ENCODE peak calls at places on chromosome 12, in five cellular contexts. One of them, this sample, is unnamed.

GRCh38 chr12:27709932-27710591 is 570 bp upstream of the MRPS35 start:
- DNase-seq in heart left ventricle: no peak
- DNase-seq in AG09309: no peak
- DNase-seq in heart right ventricle: no peak
- DNase-seq in cardiac muscle cell: peak; percentile 68
- DNase-seq in this sample: peak; percentile 72

GRCh38 chr12:99978152-99978551 is 6.6 kb downstream of the ANKS1B start:
- DNase-seq in heart left ventricle: no peak
- DNase-seq in AG09309: no peak
- DNase-seq in heart right ventricle: no peak
- DNase-seq in cardiac muscle cell: no peak
- DNase-seq in this sample: no peak

GRCh38 chr12:63093711-63094110 is 57.3 kb downstream of the AVPR1A start:
- DNase-seq in heart left ventricle: no peak
- DNase-seq in AG09309: no peak
- DNase-seq in heart right ventricle: no peak
- DNase-seq in cardiac muscle cell: no peak
- DNase-seq in this sample: no peak

GRCh38 chr12:123269980-123270379 is 1.7 kb downstream of the CDK2AP1 start:
- DNase-seq in heart left ventricle: no peak
- DNase-seq in AG09309: no peak
- DNase-seq in heart right ventricle: no peak
- DNase-seq in cardiac muscle cell: no peak
- DNase-seq in this sample: no peak

GRCh38 chr12:98253207-98253606 is 262.2 kb upstream of the TMPO start:
- DNase-seq in heart left ventricle: no peak
- DNase-seq in AG09309: no peak
- DNase-seq in heart right ventricle: no peak
- DNase-seq in cardiac muscle cell: no peak
- DNase-seq in this sample: no peak

GRCh38 chr12:81644503-81644902 is 114.6 kb downstream of the PPFIA2 start:
- DNase-seq in heart left ventricle: no peak
- DNase-seq in AG09309: no peak
- DNase-seq in heart right ventricle: no peak
- DNase-seq in cardiac muscle cell: peak; percentile 67
- DNase-seq in this sample: peak; percentile 71

GRCh38 chr12:129716825-129717224 is 187.0 kb downstream of the TMEM132D start:
- DNase-seq in heart left ventricle: no peak
- DNase-seq in AG09309: no peak
- DNase-seq in heart right ventricle: no peak
- DNase-seq in cardiac muscle cell: no peak
- DNase-seq in this sample: no peak

GRCh38 chr12:5599378-5599777 is 167.5 kb downstream of the NTF3 start:
- DNase-seq in heart left ventricle: no peak
- DNase-seq in AG09309: no peak
- DNase-seq in heart right ventricle: no peak
- DNase-seq in cardiac muscle cell: no peak
- DNase-seq in this sample: no peak

GRCh38 chr12:34625116-34625515 is 602.8 kb downstream of the ALG10 start:
- DNase-seq in heart left ventricle: no peak
- DNase-seq in AG09309: no peak
- DNase-seq in heart right ventricle: no peak
- DNase-seq in cardiac muscle cell: no peak
- DNase-seq in this sample: no peak

GRCh38 chr12:127260531-127260930 is 1006.4 kb upstream of the TMEM132C start:
- DNase-seq in heart left ventricle: no peak
- DNase-seq in AG09309: no peak
- DNase-seq in heart right ventricle: no peak
- DNase-seq in cardiac muscle cell: no peak
- DNase-seq in this sample: peak; percentile 47

GRCh38 chr12:22082190-22082701 is 36.2 kb downstream of the CMAS start:
- DNase-seq in heart left ventricle: no peak
- DNase-seq in AG09309: no peak
- DNase-seq in heart right ventricle: no peak
- DNase-seq in cardiac muscle cell: peak; percentile 2
- DNase-seq in this sample: no peak

GRCh38 chr12:62813031-62813829 is 121.7 kb downstream of the PPM1H start:
- DNase-seq in heart left ventricle: peak; percentile 52
- DNase-seq in AG09309: peak; percentile 28
- DNase-seq in heart right ventricle: peak; percentile 62
- DNase-seq in cardiac muscle cell: peak; percentile 87
- DNase-seq in this sample: peak; percentile 69

GRCh38 chr12:108337235-108338223 is 1.6 kb downstream of the CMKLR1 start:
- DNase-seq in heart left ventricle: peak; percentile 25
- DNase-seq in AG09309: no peak
- DNase-seq in heart right ventricle: no peak
- DNase-seq in cardiac muscle cell: peak; percentile 42
- DNase-seq in this sample: peak; percentile 12

GRCh38 chr12:72511493-72511892 is 239.3 kb downstream of the TRHDE start:
- DNase-seq in heart left ventricle: no peak
- DNase-seq in AG09309: no peak
- DNase-seq in heart right ventricle: no peak
- DNase-seq in cardiac muscle cell: no peak
- DNase-seq in this sample: no peak

GRCh38 chr12:45284096-45284901 is 68.4 kb downstream of the ANO6 start:
- DNase-seq in heart left ventricle: no peak
- DNase-seq in AG09309: no peak
- DNase-seq in heart right ventricle: no peak
- DNase-seq in cardiac muscle cell: peak; percentile 78
- DNase-seq in this sample: peak; percentile 73

GRCh38 chr12:110688446-110689001 is 391 bp downstream of the HVCN1 start:
- DNase-seq in heart left ventricle: peak; percentile 29
- DNase-seq in AG09309: no peak
- DNase-seq in heart right ventricle: no peak
- DNase-seq in cardiac muscle cell: no peak
- DNase-seq in this sample: no peak

GRCh38 chr12:105860556-105861207 is 278.1 kb downstream of the NUAK1 start:
- DNase-seq in heart left ventricle: no peak
- DNase-seq in AG09309: no peak
- DNase-seq in heart right ventricle: no peak
- DNase-seq in cardiac muscle cell: no peak
- DNase-seq in this sample: no peak

GRCh38 chr12:105334568-105334967 is 4.1 kb downstream of the C12orf75 start:
- DNase-seq in heart left ventricle: no peak
- DNase-seq in AG09309: no peak
- DNase-seq in heart right ventricle: no peak
- DNase-seq in cardiac muscle cell: no peak
- DNase-seq in this sample: peak; percentile 67

GRCh38 chr12:49052451-49053208 is 8.0 kb downstream of the KMT2D start:
- DNase-seq in heart left ventricle: no peak
- DNase-seq in AG09309: no peak
- DNase-seq in heart right ventricle: no peak
- DNase-seq in cardiac muscle cell: no peak
- DNase-seq in this sample: no peak

GRCh38 chr12:49296836-49297694 is 2.1 kb downstream of the PRPH start:
- DNase-seq in heart left ventricle: no peak
- DNase-seq in AG09309: no peak
- DNase-seq in heart right ventricle: no peak
- DNase-seq in cardiac muscle cell: no peak
- DNase-seq in this sample: no peak

DNA sequence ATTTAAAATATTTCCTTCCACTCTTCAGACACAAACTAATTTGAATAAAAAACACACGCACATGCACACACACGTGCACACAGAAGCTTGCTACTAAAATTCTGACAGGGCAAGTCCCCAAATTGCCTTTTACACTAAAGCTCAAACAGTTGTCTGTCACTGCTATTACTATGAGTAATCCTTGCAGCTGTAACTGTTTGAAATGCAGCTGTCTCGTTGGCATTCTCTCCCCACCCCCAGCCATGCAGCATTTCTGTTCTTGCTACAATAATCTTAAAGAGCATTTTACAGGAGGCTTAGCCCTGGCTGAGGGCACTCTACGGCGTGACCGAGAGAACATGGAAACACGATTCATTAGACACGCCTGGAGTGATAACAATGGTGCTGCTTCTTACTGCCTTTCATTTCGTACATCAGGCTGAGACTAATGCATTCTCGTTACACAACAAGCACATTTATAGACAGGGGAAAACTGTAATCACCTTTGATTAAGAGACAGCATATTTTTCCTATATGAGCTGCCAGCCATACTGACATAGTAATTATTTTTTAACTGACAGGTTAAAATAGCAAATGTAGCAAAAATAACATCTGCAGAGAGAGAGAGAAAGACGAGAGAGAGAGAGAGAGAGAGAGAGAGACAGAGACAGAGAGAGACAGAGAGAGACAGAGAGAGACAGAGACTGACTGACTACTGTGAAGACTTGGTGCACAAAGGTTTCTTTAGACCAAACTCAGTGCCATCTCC is 153.8 kb downstream of the MED13L start:
- DNase-seq in heart left ventricle: peak; percentile 18
- DNase-seq in AG09309: no peak
- DNase-seq in heart right ventricle: no peak
- DNase-seq in cardiac muscle cell: peak; percentile 59
- DNase-seq in this sample: peak; percentile 65
- H3K4me3 ChIP-seq in heart left ventricle: no peak overlapping the region
- H3K4me3 ChIP-seq in AG09309: no peak overlapping the region
- H3K4me3 ChIP-seq in heart right ventricle: peak overlapping the region; percentile 32
- H3K4me3 ChIP-seq in cardiac muscle cell: no peak overlapping the region
- H3K4me3 ChIP-seq in this sample: peak overlapping the region; percentile 15

DNA sequence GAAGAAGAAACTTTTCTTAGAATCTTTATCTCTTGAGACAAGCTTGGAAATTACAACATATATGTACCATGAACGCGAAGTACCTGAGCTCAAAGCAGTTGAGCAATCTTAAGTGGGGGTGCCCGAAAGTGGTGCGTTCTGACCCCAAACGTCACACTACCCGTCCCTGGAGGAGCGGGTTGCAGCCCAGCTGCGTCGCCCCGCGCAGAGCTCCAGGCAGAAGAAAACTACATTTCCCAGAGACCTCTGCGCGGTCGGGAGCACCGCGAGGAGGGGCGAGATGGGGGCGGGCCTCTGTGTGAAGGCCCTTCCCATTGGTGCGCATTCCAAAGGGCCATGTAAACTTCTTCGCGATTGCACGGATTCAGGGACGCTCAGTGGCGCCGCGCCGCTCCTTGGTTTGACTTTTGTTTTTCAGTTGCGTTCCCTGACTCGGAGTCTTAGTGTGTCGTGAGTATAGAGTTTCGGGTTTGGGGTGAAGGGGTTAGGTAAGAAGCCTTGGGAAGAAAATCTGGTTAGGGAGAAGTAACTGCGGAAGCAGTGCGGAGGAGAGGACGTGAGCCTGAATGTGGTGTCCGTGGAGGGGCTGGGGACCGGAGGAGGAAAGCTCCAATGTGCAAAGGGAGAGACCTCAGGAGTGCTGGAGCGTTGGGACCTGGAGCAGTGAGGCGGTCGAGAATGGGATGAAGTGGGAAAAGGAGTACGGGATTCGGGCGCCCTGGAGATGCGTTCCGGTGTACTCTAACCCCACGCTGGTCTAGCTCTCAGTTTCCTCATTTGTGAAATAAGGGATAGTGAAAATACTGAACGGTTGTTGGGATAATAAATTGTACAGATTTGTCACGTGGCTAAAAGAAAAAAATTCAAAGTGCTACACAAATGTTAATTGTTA is at the start of gene CCDC77:
- DNase-seq in heart left ventricle: peak; percentile 90
- DNase-seq in AG09309: peak; percentile 47
- DNase-seq in heart right ventricle: peak; percentile 87
- DNase-seq in cardiac muscle cell: peak; percentile 94
- DNase-seq in this sample: peak; percentile 90
- TF ChIP-seq CTCF in heart left ventricle: no peak
- TF ChIP-seq CTCF in AG09309: peak; percentile 19
- TF ChIP-seq CTCF in heart right ventricle: no peak
- TF ChIP-seq CTCF in cardiac muscle cell: peak; percentile 36
- TF ChIP-seq CTCF in this sample: peak; percentile 35

DNA sequence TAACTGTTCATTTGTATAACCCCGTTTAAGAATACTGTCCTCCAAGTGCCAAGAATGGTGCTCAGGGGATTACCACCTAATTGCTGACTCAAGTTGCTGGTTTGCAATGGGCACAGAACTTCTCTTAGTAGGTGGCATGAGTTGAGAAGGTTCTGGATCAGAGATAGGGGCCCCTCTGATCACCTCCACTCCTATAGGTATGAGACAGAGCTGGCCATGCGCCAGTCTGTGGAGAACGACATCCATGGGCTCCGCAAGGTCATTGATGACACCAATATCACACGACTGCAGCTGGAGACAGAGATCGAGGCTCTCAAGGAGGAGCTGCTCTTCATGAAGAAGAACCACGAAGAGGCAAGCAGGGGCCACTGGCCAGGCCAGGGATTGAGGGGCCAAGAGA is 1.6 kb downstream of the KRT18 start:
- DNase-seq in heart left ventricle: no peak
- DNase-seq in AG09309: no peak
- DNase-seq in heart right ventricle: no peak
- DNase-seq in cardiac muscle cell: no peak
- DNase-seq in this sample: no peak
- H3K4me3 ChIP-seq in heart left ventricle: no peak overlapping the region
- H3K4me3 ChIP-seq in AG09309: peak overlapping the region; percentile 44
- H3K4me3 ChIP-seq in heart right ventricle: no peak overlapping the region
- H3K4me3 ChIP-seq in cardiac muscle cell: peak overlapping the region; percentile 86
- H3K4me3 ChIP-seq in this sample: peak overlapping the region; percentile 60

GRCh38 chr12:6936378-6936638 is 7.3 kb upstream of the RNU7-1 start:
- DNase-seq in heart left ventricle: no peak
- DNase-seq in AG09309: no peak
- DNase-seq in heart right ventricle: no peak
- DNase-seq in cardiac muscle cell: no peak
- DNase-seq in this sample: no peak

GRCh38 chr12:6939187-6939540 is 4.5 kb upstream of the RNU7-1 start:
- DNase-seq in heart left ventricle: no peak
- DNase-seq in AG09309: no peak
- DNase-seq in heart right ventricle: no peak
- DNase-seq in cardiac muscle cell: no peak
- DNase-seq in this sample: no peak

GRCh38 chr12:6936642-6937480 is 6.8 kb upstream of the RNU7-1 start:
- DNase-seq in heart left ventricle: no peak
- DNase-seq in AG09309: no peak
- DNase-seq in heart right ventricle: no peak
- DNase-seq in cardiac muscle cell: no peak
- DNase-seq in this sample: no peak

GRCh38 chr12:6938353-6939186 is 5.0 kb upstream of the RNU7-1 start:
- DNase-seq in heart left ventricle: no peak
- DNase-seq in AG09309: no peak
- DNase-seq in heart right ventricle: peak; percentile 27
- DNase-seq in cardiac muscle cell: no peak
- DNase-seq in this sample: no peak

DNA sequence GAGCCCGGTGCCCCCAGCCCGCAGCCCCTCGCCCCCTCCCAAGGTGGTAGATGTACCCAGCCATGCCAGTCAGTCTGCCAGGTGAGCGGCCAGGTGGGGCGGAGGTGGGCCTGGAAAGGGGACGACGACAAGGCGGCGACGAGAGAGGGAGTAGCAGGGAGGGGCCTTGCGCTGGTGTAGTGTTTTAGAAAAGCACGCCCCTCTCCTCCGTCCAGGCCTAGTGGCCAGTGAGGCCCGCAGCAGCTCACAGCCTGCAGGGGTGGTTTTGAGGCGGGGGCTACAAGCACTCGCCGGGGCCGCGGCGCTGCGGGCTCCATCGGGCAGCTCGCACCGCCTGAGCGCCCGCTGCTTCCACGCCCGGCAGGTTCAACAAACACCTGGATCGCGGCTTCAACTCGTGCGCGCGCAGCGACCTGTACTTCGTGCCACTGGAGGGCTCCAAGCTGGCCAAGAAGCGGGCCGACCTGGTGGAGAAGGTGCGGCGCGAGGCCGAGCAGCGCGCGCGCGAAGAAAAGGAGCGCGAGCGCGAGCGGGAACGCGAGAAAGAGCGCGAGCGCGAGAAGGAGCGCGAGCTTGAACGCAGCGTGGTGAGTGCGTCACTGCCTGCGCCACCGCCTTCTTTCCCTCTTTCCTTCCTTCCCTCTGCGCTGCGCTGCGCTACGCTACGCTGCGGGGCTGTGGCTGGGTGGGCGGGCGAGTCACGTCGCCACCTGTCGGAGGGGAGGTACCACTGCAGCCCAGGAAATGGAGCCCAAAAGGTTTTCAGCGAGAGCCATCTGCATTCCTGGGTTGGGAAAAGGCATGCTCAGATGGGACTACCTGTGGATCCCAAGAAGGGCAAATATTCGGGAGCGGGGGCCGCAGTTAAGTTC is 5.9 kb upstream of the RNU7-1 start:
- DNase-seq in heart left ventricle: peak; percentile 93
- DNase-seq in AG09309: peak; percentile 64
- DNase-seq in heart right ventricle: peak; percentile 93
- DNase-seq in cardiac muscle cell: peak; percentile 95
- DNase-seq in this sample: peak; percentile 95
- TF ChIP-seq CTCF in heart left ventricle: peak; percentile 92
- TF ChIP-seq CTCF in AG09309: peak; percentile 91
- TF ChIP-seq CTCF in heart right ventricle: peak; percentile 99
- TF ChIP-seq CTCF in cardiac muscle cell: peak; percentile 91
- TF ChIP-seq CTCF in this sample: peak; percentile 97

This sample was measured in astrocyte of the spinal cord.